ENCODE peak calls at places on chromosomes 3 and 15, in seven cellular contexts. H is breast epithelium, W is BJ, E is Calu3, G is nephron progenitor cell, A is fibroblast of the aortic adventitia, S is K562. M is an unnamed sample.

GRCh38 chr15:69668963-69669362 is 216.3 kb downstream of the RPLP1 start:
- DNase-seq in W (no peak), A (no peak), H (no peak), G (no peak), S (no peak), E (no peak), M (no peak)

GRCh38 chr3:156760333-156760732 is 65.8 kb upstream of the LEKR1 start:
- DNase-seq in S (peak; percentile 53), G (no peak), E (no peak), H (no peak), A (no peak), W (no peak), M (no peak)

GRCh38 chr15:37134699-37135131 is 34.4 kb upstream of the MEIS2 start:
- DNase-seq in E (peak; percentile 12), W (no peak), H (no peak), A (peak; percentile 73), G (no peak), S (peak; percentile 50), M (no peak)

GRCh38 chr3:119352863-119353527 is 58.8 kb downstream of the ARHGAP31 start:
- DNase-seq in E (peak; percentile 13), W (no peak), S (peak; percentile 41), H (no peak), A (peak; percentile 87), G (no peak), M (no peak)

GRCh38 chr3:52293491-52294319 is 6.1 kb downstream of the GLYCTK start:
- DNase-seq in S (no peak), G (no peak), A (no peak), W (no peak), E (no peak), H (no peak), M (no peak)

GRCh38 chr15:62835762-62836161 is 206.8 kb upstream of the TPM1 start:
- DNase-seq in G (no peak), H (no peak), E (no peak), W (no peak), A (no peak), S (no peak), M (no peak)

GRCh38 chr3:59480486-59480995 is 430.7 kb upstream of the CFAP20DC start:
- DNase-seq in G (no peak), E (no peak), S (no peak), A (peak; percentile 67), W (peak; percentile 19), H (no peak), M (no peak)

GRCh38 chr3:117281371-117281770 is 571.8 kb downstream of the TUSC7 start:
- DNase-seq in E (no peak), A (peak; percentile 12), W (no peak), G (no peak), S (no peak), H (no peak), M (no peak)

GRCh38 chr3:151919446-151919845 is 46.0 kb downstream of the SUCNR1 start:
- DNase-seq in W (no peak), A (no peak), S (no peak), H (no peak), E (no peak), G (no peak), M (no peak)

GRCh38 chr3:151923901-151924300 is 50.5 kb downstream of the SUCNR1 start:
- DNase-seq in G (no peak), H (no peak), A (peak; percentile 68), S (no peak), W (peak; percentile 50), E (no peak), M (no peak)

GRCh38 chr3:151919030-151919328 is 45.5 kb downstream of the SUCNR1 start:
- DNase-seq in S (no peak), W (no peak), E (no peak), A (no peak), G (no peak), H (no peak), M (no peak)

GRCh38 chr3:151916781-151917180 is 43.3 kb downstream of the SUCNR1 start:
- DNase-seq in E (no peak), A (no peak), W (no peak), S (no peak), G (no peak), H (no peak), M (no peak)

GRCh38 chr3:151918253-151919029 is 45.0 kb downstream of the SUCNR1 start:
- DNase-seq in E (no peak), W (no peak), G (no peak), S (peak; percentile 59), A (peak; percentile 90), H (no peak), M (no peak)
- TF ChIP-seq CTCF in E (peak; percentile 64), W (peak; percentile 54), G (peak; percentile 54), S (peak; percentile 42), A (peak; percentile 62), H (peak; percentile 51), M (peak; percentile 54)

GRCh38 chr3:113885050-113885449 is 46.5 kb downstream of the GRAMD1C start:
- DNase-seq in E (no peak), A (no peak), W (no peak), H (no peak), G (no peak), S (no peak), M (no peak)

GRCh38 chr3:113894927-113895326 is 52.9 kb upstream of the ZDHHC23 start:
- DNase-seq in G (no peak), S (no peak), E (no peak), W (no peak), H (no peak), A (no peak), M (no peak)

GRCh38 chr3:113895964-113896363 is 51.8 kb upstream of the ZDHHC23 start:
- DNase-seq in A (no peak), S (no peak), H (no peak), W (no peak), G (no peak), E (no peak), M (no peak)

DNA sequence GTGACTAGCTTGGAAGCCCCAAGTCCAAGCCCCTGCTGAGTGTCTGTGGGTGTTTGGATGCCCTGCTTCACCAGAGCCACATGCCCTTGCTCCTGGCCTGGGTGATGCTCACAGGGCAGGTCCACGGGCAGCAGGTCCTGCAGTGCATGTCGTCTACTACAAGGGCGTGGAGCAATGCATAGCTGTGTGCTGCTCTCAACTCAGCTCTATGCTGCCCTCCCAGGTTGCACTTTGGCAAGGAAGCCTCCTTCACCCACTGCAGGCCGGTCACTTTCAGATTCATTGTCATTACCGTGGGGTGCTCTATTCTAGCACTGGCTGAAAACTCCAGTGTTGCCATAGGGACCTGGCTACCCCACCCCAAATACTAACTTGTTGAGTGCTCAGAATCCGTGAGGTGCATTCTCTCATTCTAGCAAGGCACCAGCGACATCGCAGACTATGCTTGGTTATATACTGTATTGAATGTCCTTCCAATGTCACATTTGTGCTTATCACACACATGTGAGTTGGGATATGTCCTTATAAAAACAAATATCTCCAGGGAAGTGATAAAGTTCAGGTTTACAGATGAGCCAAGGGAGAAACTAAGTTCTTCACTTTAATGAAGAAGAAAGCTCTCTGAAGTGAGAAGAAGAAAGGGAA is 51.8 kb downstream of the GRAMD1C start:
- DNase-seq in W (no peak), G (no peak), S (peak; percentile 9), A (no peak), E (peak; percentile 27), H (no peak), M (no peak)
- TF ChIP-seq CTCF in W (no peak), G (no peak), S (no peak), A (no peak), E (no peak), H (no peak), M (no peak)

GRCh38 chr3:185851959-185852358 is 27.1 kb upstream of the IGF2BP2 start:
- DNase-seq in A (no peak), G (no peak), E (no peak), S (no peak), W (no peak), H (no peak), M (no peak)
- TF ChIP-seq CTCF in A (no peak), G (no peak), E (no peak), S (no peak), W (no peak), H (no peak), M (no peak)

GRCh38 chr3:127697531-127698240 is 24.9 kb downstream of the ABTB1 start:
- DNase-seq in S (peak; percentile 79), H (no peak), G (peak; percentile 70), E (peak; percentile 73), W (peak; percentile 64), A (peak; percentile 94), M (peak; percentile 76)

GRCh38 chr3:127693336-127693843 is 20.6 kb downstream of the ABTB1 start:
- DNase-seq in A (no peak), S (no peak), H (no peak), E (no peak), G (no peak), W (no peak), M (no peak)

GRCh38 chr3:127691974-127692373 is 19.2 kb downstream of the ABTB1 start:
- DNase-seq in S (no peak), G (no peak), W (no peak), E (no peak), A (no peak), H (no peak), M (no peak)

GRCh38 chr3:127692501-127693335 is 20.0 kb downstream of the ABTB1 start:
- DNase-seq in W (no peak), A (no peak), H (no peak), S (no peak), G (no peak), E (no peak), M (peak; percentile 18)

GRCh38 chr3:127694467-127695215 is 21.9 kb downstream of the ABTB1 start:
- DNase-seq in S (no peak), H (no peak), A (no peak), G (no peak), W (no peak), E (peak; percentile 92), M (peak; percentile 38)
- TF ChIP-seq CTCF in S (no peak), H (no peak), A (peak; percentile 33), G (no peak), W (peak; percentile 19), E (peak; percentile 53), M (no peak)

GRCh38 chr15:89399390-89400120 is 64.9 kb upstream of the POLG start:
- DNase-seq in H (no peak), G (peak; percentile 52), S (peak; percentile 79), A (no peak), W (no peak), E (peak; percentile 62), M (no peak)
- TF ChIP-seq CTCF in H (no peak), G (peak; percentile 30), S (peak; percentile 91), A (peak; percentile 37), W (peak; percentile 61), E (peak; percentile 66), M (no peak)

M was measured in dorsolateral prefrontal cortex.